ENCODE peak calls at places on chromosomes 16 and 17, in nine cellular contexts. One of them, this sample, is unnamed.

GRCh38 chr17:72764632-72765041 is 327.9 kb downstream of the SLC39A11 start:
- DNase-seq in neural progenitor cell: no peak
- DNase-seq in PC-9: no peak
- DNase-seq in MM.1S: no peak
- DNase-seq in mammary epithelial cell: peak; percentile 22
- DNase-seq in A673: no peak
- DNase-seq in DND-41: no peak
- DNase-seq in PC-3: peak; percentile 83
- DNase-seq in fibroblast of lung: peak; percentile 16
- DNase-seq in this sample: no peak

GRCh38 chr16:54746596-54746995 is 184.1 kb upstream of the IRX5 start:
- DNase-seq in neural progenitor cell: peak; percentile 49
- DNase-seq in PC-9: no peak
- DNase-seq in MM.1S: no peak
- DNase-seq in mammary epithelial cell: no peak
- DNase-seq in A673: no peak
- DNase-seq in DND-41: no peak
- DNase-seq in PC-3: no peak
- DNase-seq in fibroblast of lung: no peak
- DNase-seq in this sample: no peak

GRCh38 chr17:64073771-64074703 is 53.6 kb upstream of the ICAM2 start:
- DNase-seq in neural progenitor cell: no peak
- DNase-seq in PC-9: no peak
- DNase-seq in MM.1S: peak; percentile 83
- DNase-seq in mammary epithelial cell: no peak
- DNase-seq in A673: no peak
- DNase-seq in DND-41: no peak
- DNase-seq in PC-3: no peak
- DNase-seq in fibroblast of lung: no peak
- DNase-seq in this sample: no peak

GRCh38 chr16:84175351-84176081 is 11.3 kb downstream of the TAF1C start:
- DNase-seq in neural progenitor cell: peak; percentile 79
- DNase-seq in PC-9: peak; percentile 74
- DNase-seq in MM.1S: peak; percentile 39
- DNase-seq in mammary epithelial cell: peak; percentile 55
- DNase-seq in A673: peak; percentile 77
- DNase-seq in DND-41: peak; percentile 64
- DNase-seq in PC-3: peak; percentile 72
- DNase-seq in fibroblast of lung: peak; percentile 41
- DNase-seq in this sample: no peak

GRCh38 chr17:58789831-58790230 is 34.2 kb downstream of the PPM1E start:
- DNase-seq in neural progenitor cell: no peak
- DNase-seq in PC-9: no peak
- DNase-seq in MM.1S: no peak
- DNase-seq in mammary epithelial cell: no peak
- DNase-seq in A673: no peak
- DNase-seq in DND-41: no peak
- DNase-seq in PC-3: no peak
- DNase-seq in fibroblast of lung: no peak
- DNase-seq in this sample: no peak

GRCh38 chr16:52906271-52906670 is 146.4 kb downstream of the CHD9NB start:
- DNase-seq in neural progenitor cell: no peak
- DNase-seq in PC-9: no peak
- DNase-seq in MM.1S: no peak
- DNase-seq in mammary epithelial cell: no peak
- DNase-seq in A673: peak; percentile 9
- DNase-seq in DND-41: no peak
- DNase-seq in PC-3: peak; percentile 2
- DNase-seq in fibroblast of lung: no peak
- DNase-seq in this sample: no peak

GRCh38 chr17:18186271-18186982 is 2.8 kb downstream of the ALKBH5 start:
- DNase-seq in neural progenitor cell: no peak
- DNase-seq in PC-9: no peak
- DNase-seq in MM.1S: no peak
- DNase-seq in mammary epithelial cell: no peak
- DNase-seq in A673: no peak
- DNase-seq in DND-41: no peak
- DNase-seq in PC-3: no peak
- DNase-seq in fibroblast of lung: peak; percentile 44
- DNase-seq in this sample: no peak

GRCh38 chr17:80034977-80035686 is 540 bp downstream of the TBC1D16 start:
- DNase-seq in neural progenitor cell: peak; percentile 63
- DNase-seq in PC-9: peak; percentile 17
- DNase-seq in MM.1S: no peak
- DNase-seq in mammary epithelial cell: peak; percentile 31
- DNase-seq in A673: peak; percentile 54
- DNase-seq in DND-41: peak; percentile 47
- DNase-seq in PC-3: peak; percentile 31
- DNase-seq in fibroblast of lung: peak; percentile 42
- DNase-seq in this sample: no peak

DNA sequence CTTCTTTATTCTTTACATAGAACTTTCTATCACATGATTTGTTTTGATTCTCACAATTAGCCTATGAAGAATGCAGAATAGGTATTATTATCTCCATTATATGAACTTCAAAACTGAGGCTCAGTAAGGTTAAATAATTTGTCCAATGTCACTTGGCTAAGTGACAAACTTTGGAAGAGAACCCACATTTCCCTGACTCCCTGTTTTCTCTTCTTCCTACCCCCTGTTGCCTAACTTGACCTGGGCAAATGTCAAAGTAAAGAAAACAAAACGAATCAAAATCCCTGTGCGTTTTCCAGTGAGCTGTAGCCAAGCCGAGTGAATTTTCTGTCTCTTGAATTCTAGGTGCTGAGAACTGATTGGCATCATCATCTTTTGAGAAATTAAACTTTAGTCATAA is 4.4 kb upstream of the NACA2 start:
- DNase-seq in neural progenitor cell: no peak
- DNase-seq in PC-9: no peak
- DNase-seq in MM.1S: no peak
- DNase-seq in mammary epithelial cell: no peak
- DNase-seq in A673: no peak
- DNase-seq in DND-41: no peak
- DNase-seq in PC-3: no peak
- DNase-seq in fibroblast of lung: no peak
- DNase-seq in this sample: no peak
- H3K4me3 ChIP-seq in neural progenitor cell: no peak overlapping the region
- H3K4me3 ChIP-seq in PC-9: no peak overlapping the region
- H3K4me3 ChIP-seq in MM.1S: no peak overlapping the region
- H3K4me3 ChIP-seq in mammary epithelial cell: no peak overlapping the region
- H3K4me3 ChIP-seq in A673: no peak overlapping the region
- H3K4me3 ChIP-seq in DND-41: no peak overlapping the region
- H3K4me3 ChIP-seq in PC-3: no peak overlapping the region
- H3K4me3 ChIP-seq in fibroblast of lung: no peak overlapping the region
- H3K4me3 ChIP-seq in this sample: no peak overlapping the region

GRCh38 chr16:81455720-81456494 is 11.3 kb downstream of the CMIP start:
- DNase-seq in neural progenitor cell: no peak
- DNase-seq in PC-9: no peak
- DNase-seq in MM.1S: no peak
- DNase-seq in mammary epithelial cell: no peak
- DNase-seq in A673: no peak
- DNase-seq in DND-41: no peak
- DNase-seq in PC-3: no peak
- DNase-seq in fibroblast of lung: no peak
- DNase-seq in this sample: no peak
- H3K4me1 ChIP-seq in neural progenitor cell: peaks cover 11% of the 10 kb centered on the region
- H3K4me1 ChIP-seq in PC-9: no peaks in the 10 kb centered on the region
- H3K4me1 ChIP-seq in MM.1S: no peaks in the 10 kb centered on the region
- H3K4me1 ChIP-seq in mammary epithelial cell: peaks cover 7% of the 10 kb centered on the region
- H3K4me1 ChIP-seq in A673: peaks cover 7% of the 10 kb centered on the region
- H3K4me1 ChIP-seq in DND-41: peaks cover 21% of the 10 kb centered on the region
- H3K4me1 ChIP-seq in PC-3: peaks cover 5% of the 10 kb centered on the region
- H3K4me1 ChIP-seq in fibroblast of lung: peaks cover 3% of the 10 kb centered on the region
- H3K4me1 ChIP-seq in this sample: peaks cover 2% of the 10 kb centered on the region

DNA sequence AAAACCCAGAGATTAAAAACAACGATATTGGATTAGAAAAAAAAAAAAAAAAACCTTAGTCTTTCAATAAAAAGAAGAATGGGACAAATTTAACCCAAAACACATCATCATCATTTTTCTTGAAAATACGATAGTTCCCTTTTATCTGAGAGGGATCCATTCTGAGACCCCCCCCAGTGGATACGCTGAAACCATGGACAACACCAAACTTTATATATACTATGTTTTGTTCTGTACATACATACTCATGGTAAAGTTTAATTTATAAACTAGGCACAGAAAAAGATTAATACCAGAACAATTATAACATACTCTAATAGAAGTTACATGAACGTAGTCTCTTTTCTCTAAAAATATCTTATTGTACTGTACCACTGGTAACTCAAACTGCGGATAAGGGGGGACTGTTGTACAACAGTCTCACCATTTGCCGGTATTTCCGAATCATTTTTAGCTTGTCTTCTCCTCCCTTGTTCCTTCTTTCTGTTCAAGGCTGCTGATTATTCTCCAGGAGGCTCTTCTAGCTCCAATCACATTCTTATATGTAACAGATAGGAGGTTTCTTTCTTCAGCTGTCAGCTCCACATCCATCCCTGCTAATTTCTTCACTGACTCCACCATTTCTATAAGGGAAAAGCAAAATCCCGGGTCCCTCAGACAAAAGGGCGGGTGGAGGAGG is 37.0 kb downstream of the RNF135 start:
- DNase-seq in neural progenitor cell: no peak
- DNase-seq in PC-9: no peak
- DNase-seq in MM.1S: no peak
- DNase-seq in mammary epithelial cell: no peak
- DNase-seq in A673: no peak
- DNase-seq in DND-41: no peak
- DNase-seq in PC-3: no peak
- DNase-seq in fibroblast of lung: no peak
- DNase-seq in this sample: no peak
- TF ChIP-seq EZH2 in neural progenitor cell: no peak
- TF ChIP-seq EZH2 in PC-9: no peak
- TF ChIP-seq EZH2 in MM.1S: no peak
- TF ChIP-seq EZH2 in mammary epithelial cell: no peak
- TF ChIP-seq EZH2 in A673: no peak
- TF ChIP-seq EZH2 in DND-41: no peak
- TF ChIP-seq EZH2 in PC-3: no peak
- TF ChIP-seq EZH2 in fibroblast of lung: no peak
- TF ChIP-seq EZH2 in this sample: no peak

GRCh38 chr16:68737730-68738590 is 868 bp downstream of the CDH1 start:
- DNase-seq in neural progenitor cell: peak; percentile 23
- DNase-seq in PC-9: peak; percentile 70
- DNase-seq in MM.1S: no peak
- DNase-seq in mammary epithelial cell: peak; percentile 70
- DNase-seq in A673: no peak
- DNase-seq in DND-41: no peak
- DNase-seq in PC-3: peak; percentile 52
- DNase-seq in fibroblast of lung: no peak
- DNase-seq in this sample: no peak

GRCh38 chr16:68734782-68735181 is 2.3 kb upstream of the CDH1 start:
- DNase-seq in neural progenitor cell: no peak
- DNase-seq in PC-9: no peak
- DNase-seq in MM.1S: no peak
- DNase-seq in mammary epithelial cell: no peak
- DNase-seq in A673: no peak
- DNase-seq in DND-41: no peak
- DNase-seq in PC-3: no peak
- DNase-seq in fibroblast of lung: no peak
- DNase-seq in this sample: no peak

GRCh38 chr16:68737046-68737729 is at the start of gene CDH1:
- DNase-seq in neural progenitor cell: peak; percentile 70
- DNase-seq in PC-9: peak; percentile 94
- DNase-seq in MM.1S: no peak
- DNase-seq in mammary epithelial cell: peak; percentile 89
- DNase-seq in A673: no peak
- DNase-seq in DND-41: no peak
- DNase-seq in PC-3: peak; percentile 86
- DNase-seq in fibroblast of lung: no peak
- DNase-seq in this sample: no peak

GRCh38 chr16:68733570-68733969 is 3.5 kb upstream of the CDH1 start:
- DNase-seq in neural progenitor cell: no peak
- DNase-seq in PC-9: no peak
- DNase-seq in MM.1S: no peak
- DNase-seq in mammary epithelial cell: no peak
- DNase-seq in A673: no peak
- DNase-seq in DND-41: no peak
- DNase-seq in PC-3: no peak
- DNase-seq in fibroblast of lung: no peak
- DNase-seq in this sample: no peak

GRCh38 chr16:68736561-68736960 is 531 bp upstream of the CDH1 start:
- DNase-seq in neural progenitor cell: no peak
- DNase-seq in PC-9: no peak
- DNase-seq in MM.1S: no peak
- DNase-seq in mammary epithelial cell: no peak
- DNase-seq in A673: no peak
- DNase-seq in DND-41: no peak
- DNase-seq in PC-3: no peak
- DNase-seq in fibroblast of lung: no peak
- DNase-seq in this sample: no peak
- H3K4me3 ChIP-seq in neural progenitor cell: peak overlapping the region; percentile 58
- H3K4me3 ChIP-seq in PC-9: peak overlapping the region; percentile 80
- H3K4me3 ChIP-seq in MM.1S: no peak overlapping the region
- H3K4me3 ChIP-seq in mammary epithelial cell: peak overlapping the region; percentile 88
- H3K4me3 ChIP-seq in A673: no peak overlapping the region
- H3K4me3 ChIP-seq in DND-41: no peak overlapping the region
- H3K4me3 ChIP-seq in PC-3: peak overlapping the region; percentile 90
- H3K4me3 ChIP-seq in fibroblast of lung: no peak overlapping the region
- H3K4me3 ChIP-seq in this sample: peak overlapping the region; percentile 97

DNA sequence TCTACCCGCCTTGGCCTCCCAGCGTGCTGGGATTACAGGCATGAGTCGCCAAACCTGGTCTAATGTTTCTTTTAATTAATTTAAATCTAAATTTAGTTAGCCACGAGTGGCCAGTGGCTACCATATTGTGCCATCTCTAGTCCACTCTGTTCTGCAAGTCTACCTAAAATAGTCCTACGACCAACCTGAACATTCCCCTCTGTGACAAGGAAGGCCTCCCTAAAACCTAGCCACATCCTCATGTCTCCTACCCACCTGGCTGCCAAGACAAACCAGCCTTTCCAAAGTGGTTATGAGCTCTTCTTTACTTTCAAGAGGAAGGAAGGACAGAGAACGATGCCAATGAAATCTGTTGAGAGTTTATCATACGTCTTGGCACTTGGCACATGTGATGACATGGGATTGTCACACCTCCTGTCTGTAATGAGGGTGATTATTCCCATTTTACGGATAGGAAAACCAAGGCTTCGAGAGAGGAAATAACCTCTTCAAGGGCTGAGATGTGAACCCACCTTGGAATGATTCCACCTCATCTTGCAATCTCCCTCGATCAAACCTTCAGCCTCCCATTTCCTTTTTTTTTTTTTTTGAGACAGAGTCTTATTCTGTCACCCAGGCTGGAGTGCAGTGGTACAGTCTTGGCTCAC is 19.7 kb downstream of the MYH11 start:
- DNase-seq in neural progenitor cell: no peak
- DNase-seq in PC-9: no peak
- DNase-seq in MM.1S: no peak
- DNase-seq in mammary epithelial cell: no peak
- DNase-seq in A673: no peak
- DNase-seq in DND-41: no peak
- DNase-seq in PC-3: no peak
- DNase-seq in fibroblast of lung: no peak
- DNase-seq in this sample: no peak
- H3K4me1 ChIP-seq in neural progenitor cell: no peaks in the 10 kb centered on the region
- H3K4me1 ChIP-seq in PC-9: no peaks in the 10 kb centered on the region
- H3K4me1 ChIP-seq in MM.1S: no peaks in the 10 kb centered on the region
- H3K4me1 ChIP-seq in mammary epithelial cell: no peaks in the 10 kb centered on the region
- H3K4me1 ChIP-seq in A673: no peaks in the 10 kb centered on the region
- H3K4me1 ChIP-seq in DND-41: no peaks in the 10 kb centered on the region
- H3K4me1 ChIP-seq in PC-3: no peaks in the 10 kb centered on the region
- H3K4me1 ChIP-seq in fibroblast of lung: no peaks in the 10 kb centered on the region
- H3K4me1 ChIP-seq in this sample: no peaks in the 10 kb centered on the region

GRCh38 chr16:31331807-31332301 is 23.1 kb upstream of the ITGAX start:
- DNase-seq in neural progenitor cell: no peak
- DNase-seq in PC-9: no peak
- DNase-seq in MM.1S: no peak
- DNase-seq in mammary epithelial cell: peak; percentile 9
- DNase-seq in A673: no peak
- DNase-seq in DND-41: no peak
- DNase-seq in PC-3: no peak
- DNase-seq in fibroblast of lung: no peak
- DNase-seq in this sample: no peak
- TF ChIP-seq EZH2 in neural progenitor cell: no peak
- TF ChIP-seq EZH2 in PC-9: no peak
- TF ChIP-seq EZH2 in MM.1S: no peak
- TF ChIP-seq EZH2 in mammary epithelial cell: peak; percentile 97
- TF ChIP-seq EZH2 in A673: no peak
- TF ChIP-seq EZH2 in DND-41: no peak
- TF ChIP-seq EZH2 in PC-3: no peak
- TF ChIP-seq EZH2 in fibroblast of lung: peak; percentile 38
- TF ChIP-seq EZH2 in this sample: peak; percentile 66